ENCODE peak calls at places on chromosome 15, in four cellular contexts. W is A549, O is K562, X is GM12878. C is an unnamed sample.

GRCh38 chr15:34214135-34214534 is 4.2 kb upstream of the KATNBL1 start:
- DNase-seq in W (no peak), O (no peak), X (no peak), C (no peak)

GRCh38 chr15:100834731-100835130 is 44.9 kb upstream of the ALDH1A3 start:
- DNase-seq in W (no peak), O (no peak), X (no peak), C (no peak)

GRCh38 chr15:60076582-60077263 is 72.6 kb downstream of the FOXB1 start:
- DNase-seq in W (no peak), O (no peak), X (no peak), C (no peak)

GRCh38 chr15:62896969-62897486 is 145.5 kb upstream of the TPM1 start:
- DNase-seq in W (peak; percentile 99), O (peak; percentile 33), X (no peak), C (peak; percentile 93)

GRCh38 chr15:49415638-49416037 is 7.4 kb upstream of the FGF7 start:
- DNase-seq in W (no peak), O (no peak), X (no peak), C (no peak)

GRCh38 chr15:22979069-22979698 is 984 bp downstream of the CYFIP1 start:
- DNase-seq in W (peak; percentile 73), O (peak; percentile 47), X (no peak), C (peak; percentile 36)

GRCh38 chr15:38726187-38726586 is 161.6 kb upstream of the RASGRP1 start:
- DNase-seq in W (no peak), O (no peak), X (no peak), C (no peak)

GRCh38 chr15:20271647-20272046 is 270.0 kb downstream of the GOLGA6L6 start:
- DNase-seq in W (no peak), O (no peak), X (no peak), C (no peak)

GRCh38 chr15:39605146-39605545 is 24.3 kb downstream of the THBS1 start:
- DNase-seq in W (no peak), O (no peak), X (no peak), C (no peak)

GRCh38 chr15:101187820-101188516 is 63.9 kb downstream of the CHSY1 start:
- DNase-seq in W (no peak), O (no peak), X (peak; percentile 90), C (no peak)

GRCh38 chr15:94667109-94667508 is 435.7 kb downstream of the MCTP2 start:
- DNase-seq in W (no peak), O (no peak), X (no peak), C (no peak)

GRCh38 chr15:49110158-49110944 is 45.0 kb downstream of the COPS2 start:
- DNase-seq in W (no peak), O (no peak), X (no peak), C (no peak)

GRCh38 chr15:63381301-63382192 is at the start of gene CA12:
- DNase-seq in W (peak; percentile 81), O (no peak), X (no peak), C (peak; percentile 28)

GRCh38 chr15:65867244-65867643 is 2.0 kb upstream of the RAB11A start:
- DNase-seq in W (no peak), O (no peak), X (no peak), C (no peak)

GRCh38 chr15:38874464-38874863 is 309.9 kb upstream of the RASGRP1 start:
- DNase-seq in W (peak; percentile 38), O (no peak), X (no peak), C (no peak)

GRCh38 chr15:35166730-35167359 is 81.8 kb upstream of the NANOGP8 start:
- DNase-seq in W (no peak), O (peak; percentile 81), X (no peak), C (no peak)

GRCh38 chr15:70605606-70606410 is 157.6 kb downstream of the UACA start:
- DNase-seq in W (no peak), O (no peak), X (no peak), C (peak; percentile 42)

GRCh38 chr15:67095834-67096366 is 30.5 kb downstream of the SMAD3 start:
- DNase-seq in W (no peak), O (no peak), X (no peak), C (no peak)

GRCh38 chr15:78804391-78804792 is 6.9 kb downstream of the ADAMTS7 start:
- DNase-seq in W (no peak), O (no peak), X (no peak), C (no peak)

DNA sequence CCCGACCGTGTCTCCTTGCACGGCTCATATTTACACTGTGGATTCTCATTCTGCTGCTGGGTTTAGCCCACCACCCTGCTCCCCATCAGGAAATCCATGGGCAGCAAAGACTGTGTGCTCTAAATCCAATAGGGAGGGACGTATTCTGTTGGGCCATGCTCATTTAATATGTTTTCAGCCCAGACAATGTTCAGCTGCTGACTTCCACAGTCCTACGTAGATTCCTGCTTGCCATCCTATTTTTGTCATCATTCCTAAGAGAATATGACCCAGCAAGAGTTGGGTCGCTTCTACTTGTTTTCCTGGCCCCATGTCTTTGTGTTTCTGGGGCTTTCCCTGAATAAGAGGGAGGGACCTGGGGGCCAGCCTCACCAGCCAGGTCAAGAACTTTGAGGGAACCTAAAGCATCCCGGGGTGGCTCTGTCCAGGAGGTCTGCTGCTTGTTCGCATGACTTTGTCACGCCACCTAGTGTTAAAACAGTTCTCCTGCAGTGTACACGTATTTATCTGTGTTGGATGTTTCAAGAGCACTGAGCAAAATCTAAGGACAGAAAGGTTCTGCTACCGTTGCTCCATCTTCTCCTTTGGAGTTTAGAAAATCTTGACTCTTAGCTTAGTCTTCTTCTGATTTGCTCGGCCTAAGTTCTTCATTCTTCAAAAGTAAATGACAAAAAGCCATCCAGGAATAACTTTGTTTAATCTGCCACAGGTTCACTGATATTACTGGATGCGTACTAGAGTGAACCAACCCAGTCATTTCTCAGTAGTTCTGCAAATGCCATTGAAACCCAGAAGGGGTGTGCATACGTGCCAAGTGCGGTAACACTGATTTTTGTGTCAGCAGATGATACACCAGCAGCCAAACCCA is 79.8 kb upstream of the NR2E3 start:
- DNase-seq in W (peak; percentile 85), O (peak; percentile 63), X (no peak), C (peak; percentile 50)
- TF ChIP-seq CHD4 in W (no peak), O (no peak), X (no peak), C (no peak)

DNA sequence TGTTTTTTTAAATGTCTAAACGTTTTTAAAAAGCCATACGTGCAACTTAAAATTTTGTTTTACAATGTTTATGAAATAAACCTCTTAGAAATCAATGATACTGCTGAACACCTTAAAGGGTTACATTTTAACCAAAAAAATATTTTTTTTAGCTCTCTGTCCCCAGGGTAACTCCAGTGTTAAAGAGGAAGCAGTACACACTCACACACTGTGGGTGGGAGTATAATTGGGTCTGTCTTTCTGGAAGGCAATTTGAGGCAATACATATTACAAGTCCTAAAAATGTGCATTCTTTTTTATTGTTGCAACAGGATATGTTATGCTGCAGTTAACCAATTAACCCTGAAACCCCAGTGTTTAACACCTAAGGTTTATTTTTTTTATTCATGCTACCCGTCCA is 34.1 kb downstream of the WHAMM start:
- DNase-seq in W (no peak), O (no peak), X (no peak), C (no peak)
- TF ChIP-seq CHD4 in W (no peak), O (no peak), X (no peak), C (no peak)

DNA sequence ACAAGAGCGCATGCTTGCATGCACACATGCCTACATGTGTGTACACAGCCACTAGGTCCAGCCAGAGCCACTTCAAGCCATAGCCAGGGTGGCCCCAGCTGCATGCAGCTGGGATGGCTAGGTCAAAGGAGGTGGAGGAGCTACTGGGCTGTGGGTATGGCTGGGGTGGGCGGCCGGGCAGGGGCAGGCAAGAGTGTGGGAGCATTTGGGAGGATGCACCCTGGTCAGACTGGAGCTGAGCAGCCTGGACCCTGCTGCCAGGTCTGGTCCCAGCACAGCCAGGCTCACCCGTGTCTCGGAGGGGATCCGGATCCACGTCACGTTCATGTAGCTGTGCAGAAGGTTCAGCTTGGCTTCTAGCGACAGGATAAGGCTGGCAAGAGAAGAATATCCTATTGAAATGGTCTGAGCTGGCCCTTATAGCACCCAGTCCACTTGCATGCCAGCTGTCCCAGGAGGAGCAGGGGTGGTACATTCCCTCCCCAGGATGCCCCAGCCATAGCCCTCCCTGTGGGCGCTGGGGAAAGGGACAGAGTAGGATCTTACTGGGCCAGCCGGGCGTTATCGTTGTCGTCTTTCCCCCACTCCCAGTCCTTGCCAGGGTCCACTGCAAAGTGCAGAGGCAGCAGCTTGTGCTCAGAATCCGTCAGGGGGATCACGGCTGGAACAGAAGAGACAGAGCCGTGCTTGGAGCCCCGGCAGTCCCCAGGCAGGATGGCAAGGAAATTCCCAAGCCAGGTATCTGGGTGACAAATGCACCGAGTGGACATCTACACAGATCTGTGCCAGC is 160.5 kb downstream of the KLF13 start:
- DNase-seq in W (no peak), O (no peak), X (no peak), C (no peak)
- TF ChIP-seq CHD4 in W (no peak), O (no peak), X (no peak), C (no peak)

GRCh38 chr15:80455668-80456442 is 51.7 kb downstream of the ARNT2 start:
- DNase-seq in W (peak; percentile 78), O (peak; percentile 71), X (peak; percentile 16), C (peak; percentile 44)
- TF ChIP-seq CHD4 in W (no peak), O (no peak), X (no peak), C (no peak)

DNA sequence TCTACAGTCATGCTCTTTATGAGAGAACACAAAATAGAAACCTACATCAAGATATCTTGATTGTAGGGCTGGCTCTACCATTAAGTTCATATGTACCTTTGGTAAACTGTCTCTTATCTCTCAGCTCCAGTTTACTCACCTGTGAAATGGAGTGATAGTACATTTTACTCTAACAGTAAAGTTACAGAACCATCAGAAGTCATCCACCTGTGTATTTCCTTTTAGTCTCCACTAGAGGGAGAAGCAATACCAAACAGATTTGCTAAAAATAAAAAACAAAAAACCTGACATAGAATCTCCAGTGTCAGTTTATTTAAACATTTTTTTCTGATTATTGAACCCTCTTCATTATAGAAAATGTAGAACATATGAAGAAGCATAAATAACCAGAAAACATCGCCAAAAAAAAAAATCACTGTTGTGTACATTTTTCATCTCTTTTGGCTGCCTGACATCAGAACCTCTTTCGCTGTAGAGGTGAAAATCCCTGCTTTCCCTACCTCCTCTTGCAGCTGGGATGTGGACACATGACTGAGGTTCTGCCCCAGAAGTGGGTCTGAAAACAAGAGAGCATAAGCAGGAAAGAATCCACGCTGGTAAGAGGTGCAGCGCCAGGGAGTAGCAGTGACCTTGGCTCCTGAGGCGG is 48.7 kb upstream of the WDR72 start:
- DNase-seq in W (no peak), O (peak; percentile 14), X (no peak), C (peak; percentile 12)
- TF ChIP-seq CHD4 in W (no peak), O (no peak), X (no peak), C (no peak)

GRCh38 chr15:98715401-98715800 is 67.1 kb downstream of the IGF1R start:
- DNase-seq in W (no peak), O (no peak), X (no peak), C (no peak)
- TF ChIP-seq CHD4 in W (no peak), O (no peak), X (no peak), C (no peak)

GRCh38 chr15:88688394-88688933 is 49.6 kb downstream of the ISG20 start:
- DNase-seq in W (no peak), O (no peak), X (no peak), C (no peak)
- TF ChIP-seq CHD4 in W (no peak), O (no peak), X (no peak), C (no peak)